ENCODE peak calls at places on chromosomes 3 and 15, in nine cellular contexts. Q, M, W, J, Z, H, K, P and X are unnamed samples.

GRCh38 chr15:43347114-43347513 is 16.7 kb upstream of the LCMT2 start:
- DNase-seq in Q (no peak), W (no peak), M (no peak), H (no peak), J (no peak), K (no peak), P (no peak), Z (no peak), X (no peak)

GRCh38 chr3:134093906-134094305 is 64.2 kb upstream of the SLCO2A1 start:
- DNase-seq in W (no peak), M (no peak), Z (no peak), Q (no peak), H (no peak), P (no peak), J (no peak), K (no peak), X (no peak)

GRCh38 chr3:8709801-8710524 is 23.6 kb upstream of the CAV3 start:
- DNase-seq in Z (no peak), K (no peak), J (peak), Q (no peak), M (no peak), P (peak), W (no peak), H (no peak), X (no peak)

GRCh38 chr3:136858381-136858780 is 3.6 kb upstream of the NCK1 start:
- DNase-seq in P (no peak), M (no peak), K (no peak), Z (no peak), W (no peak), H (no peak), Q (no peak), J (no peak), X (no peak)

GRCh38 chr3:123795471-123796251 is 88.5 kb downstream of the MYLK start:
- DNase-seq in H (no peak), Z (no peak), P (no peak), J (no peak), K (no peak), M (no peak), W (no peak), Q (no peak), X (no peak)

GRCh38 chr3:26712211-26713026 is 89.8 kb downstream of the LRRC3B start:
- DNase-seq in P (no peak), J (no peak), Z (peak), Q (no peak), M (no peak), K (no peak), W (no peak), H (no peak), X (no peak)

GRCh38 chr3:119298565-119298941 is 4.4 kb downstream of the ARHGAP31 start:
- DNase-seq in W (no peak), J (no peak), K (no peak), P (no peak), Z (no peak), M (no peak), H (no peak), Q (no peak), X (no peak)

GRCh38 chr3:22893631-22894377 is 309.3 kb upstream of the UBE2E2 start:
- DNase-seq in W (no peak), H (no peak), K (no peak), J (no peak), Z (no peak), Q (no peak), M (no peak), P (no peak), X (no peak)

GRCh38 chr15:52503788-52504496 is 24.7 kb downstream of the MYO5A start:
- DNase-seq in J (no peak), H (no peak), Q (no peak), M (no peak), Z (no peak), K (no peak), W (no peak), P (no peak), X (no peak)

GRCh38 chr15:39118510-39118909 is 462.4 kb upstream of the THBS1 start:
- DNase-seq in Z (no peak), P (no peak), Q (no peak), J (no peak), W (no peak), M (no peak), K (no peak), H (no peak), X (no peak)

GRCh38 chr3:157174265-157174615 is 14.3 kb upstream of the CCNL1 start:
- DNase-seq in H (no peak), M (peak), P (no peak), J (peak), W (no peak), Z (peak), Q (peak), K (peak), X (no peak)

GRCh38 chr3:32820971-32821685 is 3.3 kb downstream of the TRIM71 start:
- DNase-seq in H (no peak), Q (no peak), M (no peak), P (no peak), W (no peak), K (no peak), Z (peak), J (no peak), X (no peak)
- H3K4me3 ChIP-seq in H (no peak), Q (peak), M (no peak), P (no peak), W (peak), K (no peak), Z (peak), J (no peak), X (no peak)

DNA sequence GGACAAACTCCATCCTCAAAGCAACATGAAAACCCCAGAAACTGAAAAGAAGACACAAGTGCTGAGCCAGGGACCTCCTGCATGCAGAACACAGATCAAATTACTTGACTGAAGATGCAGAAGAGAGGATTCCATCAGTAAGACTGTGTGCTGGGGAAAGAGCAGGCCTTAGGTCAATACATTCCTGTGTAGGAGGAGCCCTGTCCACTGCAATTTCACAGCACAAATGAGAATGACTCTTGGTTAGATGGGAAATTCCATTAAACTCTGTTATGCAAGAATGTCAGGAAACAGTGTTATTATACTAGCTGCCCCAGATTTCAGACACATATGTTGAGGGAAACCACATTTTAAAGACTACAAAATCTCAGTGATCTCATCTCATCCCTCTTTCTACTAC is 48.2 kb upstream of the FSTL1 start:
- DNase-seq in M (no peak), K (peak), H (no peak), W (no peak), Z (peak), P (no peak), J (no peak), Q (no peak), X (no peak)
- H3K27ac ChIP-seq in M (no peak), K (peak), H (peak), W (peak), Z (no peak), P (no peak), J (no peak), Q (no peak), X (no peak)

GRCh38 chr3:57963811-57964346 is 44.3 kb upstream of the FLNB start:
- DNase-seq in J (no peak), W (no peak), M (peak), Q (no peak), P (no peak), K (no peak), Z (no peak), H (no peak), X (no peak)

GRCh38 chr3:57960174-57960505 is 48.1 kb upstream of the FLNB start:
- DNase-seq in W (no peak), Z (no peak), Q (no peak), J (no peak), P (no peak), M (no peak), H (no peak), K (no peak), X (no peak)

GRCh38 chr3:57962448-57962834 is 45.8 kb upstream of the FLNB start:
- DNase-seq in J (no peak), H (no peak), W (no peak), K (no peak), Z (no peak), P (no peak), M (no peak), Q (no peak), X (no peak)

GRCh38 chr3:57961177-57961827 is 46.9 kb upstream of the FLNB start:
- DNase-seq in K (no peak), Q (no peak), M (no peak), P (no peak), Z (no peak), H (no peak), J (no peak), W (no peak), X (no peak)

GRCh38 chr3:57961828-57962447 is 46.3 kb upstream of the FLNB start:
- DNase-seq in M (no peak), Q (no peak), P (no peak), H (no peak), Z (no peak), J (no peak), K (no peak), W (no peak), X (no peak)
- H3K4me3 ChIP-seq in M (no peak), Q (no peak), P (no peak), H (no peak), Z (no peak), J (no peak), K (no peak), W (no peak), X (no peak)

DNA sequence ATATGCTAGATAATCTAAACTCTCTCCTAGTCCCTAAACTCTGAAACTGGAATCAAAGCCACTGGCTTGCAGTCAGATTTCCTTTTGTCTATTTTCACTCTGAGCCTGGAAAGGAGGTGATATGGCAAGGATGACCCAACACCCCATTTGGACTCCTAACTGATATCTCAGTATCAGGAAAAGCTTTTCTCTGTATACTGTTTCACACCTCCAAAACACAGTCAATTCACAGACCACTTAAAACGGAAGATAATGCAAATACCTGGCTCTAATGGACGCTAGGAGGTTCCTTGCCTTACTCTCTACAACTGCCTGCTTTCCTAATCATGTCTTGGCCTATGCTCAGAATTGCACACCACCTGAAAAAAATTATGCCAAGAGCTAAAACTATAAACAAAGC is 31.4 kb downstream of the SPATA12 start:
- DNase-seq in M (no peak), W (no peak), H (no peak), J (no peak), Q (no peak), K (no peak), P (no peak), Z (no peak), X (no peak)
- H3K27ac ChIP-seq in M (no peak), W (no peak), H (no peak), J (no peak), Q (no peak), K (peak), P (no peak), Z (no peak), X (no peak)

GRCh38 chr3:48686538-48687219 is 964 bp upstream of the NCKIPSD start:
- DNase-seq in M (no peak), P (no peak), J (no peak), Q (no peak), W (no peak), H (no peak), K (no peak), Z (no peak), X (no peak)

GRCh38 chr3:48689384-48689783 is 3.7 kb upstream of the NCKIPSD start:
- DNase-seq in K (no peak), J (no peak), M (no peak), W (no peak), P (no peak), H (no peak), Q (no peak), Z (no peak), X (no peak)

GRCh38 chr3:48688737-48689075 is 3.0 kb upstream of the NCKIPSD start:
- DNase-seq in P (no peak), H (no peak), J (no peak), Q (no peak), M (no peak), W (no peak), Z (no peak), K (no peak), X (no peak)

GRCh38 chr3:48687220-48687678 is 1.5 kb upstream of the NCKIPSD start:
- DNase-seq in P (no peak), W (no peak), Z (no peak), H (no peak), M (no peak), K (no peak), Q (no peak), J (no peak), X (no peak)

DNA sequence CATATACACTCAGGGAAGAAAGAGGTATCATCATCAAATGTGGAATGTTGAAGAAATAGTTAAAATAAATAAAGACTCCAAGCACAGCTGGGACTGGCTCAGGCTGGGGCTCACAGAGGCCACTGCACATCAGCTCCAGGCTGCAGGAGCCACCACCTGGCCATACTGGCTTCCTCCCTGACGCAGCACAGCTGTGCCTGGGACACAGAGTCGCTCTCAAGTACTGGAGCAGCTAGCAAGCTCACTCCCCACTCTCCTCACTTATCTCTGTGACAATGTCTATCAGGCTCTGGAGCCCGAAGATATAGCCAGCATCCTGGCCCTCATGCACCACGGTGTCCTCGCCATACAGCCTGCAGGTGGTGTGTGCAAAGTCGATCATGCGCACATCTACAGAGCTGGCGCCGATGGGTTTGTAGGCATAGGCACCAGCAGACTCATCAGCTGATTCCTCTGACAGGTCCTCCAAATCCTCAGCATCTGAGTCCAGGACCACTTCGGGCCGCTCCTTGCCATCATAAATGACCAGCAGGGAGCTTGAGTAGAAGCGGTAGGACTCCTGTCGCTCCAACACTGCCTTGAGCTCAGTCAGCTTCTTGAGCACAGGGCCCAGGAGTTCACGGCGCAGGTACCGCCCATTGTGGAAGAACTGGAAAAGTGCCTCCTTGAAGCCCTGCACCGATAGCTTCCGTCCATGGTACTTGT is 2.5 kb upstream of the NCKIPSD start:
- DNase-seq in J (no peak), M (no peak), Q (no peak), W (no peak), Z (no peak), P (no peak), K (no peak), H (no peak), X (no peak)
- H3K4me3 ChIP-seq in J (no peak), M (no peak), Q (no peak), W (no peak), Z (no peak), P (no peak), K (no peak), H (no peak), X (no peak)

DNA sequence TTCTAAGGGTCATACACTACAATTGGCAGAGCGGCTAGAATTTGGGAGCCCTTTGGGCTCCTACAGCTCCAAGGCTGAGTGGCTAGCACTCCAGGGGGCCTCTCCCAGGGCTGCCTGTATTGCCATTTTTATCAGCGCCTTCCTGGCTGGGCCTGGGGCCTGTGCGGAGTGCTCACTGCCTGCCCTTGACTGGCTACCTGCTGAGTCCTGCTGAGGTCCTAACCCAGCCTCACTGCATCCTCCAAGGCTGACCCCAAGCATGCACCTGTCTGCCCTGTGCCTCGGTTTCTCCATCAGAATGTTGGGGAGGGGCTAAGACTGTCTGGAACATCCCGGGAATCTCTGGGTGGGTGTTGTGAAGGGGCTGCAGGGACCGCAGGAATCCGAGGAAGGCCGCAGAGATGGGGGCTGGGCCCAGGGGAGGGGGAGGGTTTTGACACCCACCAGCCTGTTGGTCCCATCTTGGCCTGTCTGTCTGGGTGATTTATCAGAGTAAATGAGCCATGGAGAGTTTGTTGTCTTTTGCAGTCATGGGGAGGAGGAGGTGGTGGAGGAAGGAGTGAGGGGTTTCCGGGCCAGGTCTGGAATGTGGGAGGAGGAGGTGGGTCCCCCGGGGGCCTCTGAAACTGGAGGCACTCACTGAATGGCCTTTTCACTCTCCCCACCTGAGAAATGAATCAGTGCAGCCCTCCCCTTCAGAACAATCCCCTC is 11.3 kb downstream of the SEMA3F start:
- DNase-seq in J (no peak), Q (no peak), W (no peak), P (no peak), M (no peak), K (no peak), Z (no peak), H (no peak), X (no peak)
- H3K27ac ChIP-seq in J (peak), Q (peak), W (peak), P (peak), M (peak), K (peak), Z (peak), H (peak), X (peak)

GRCh38 chr15:44535092-44535491 is 1.9 kb upstream of the EIF3J start:
- DNase-seq in K (no peak), Q (no peak), P (no peak), Z (no peak), W (no peak), H (no peak), M (no peak), J (no peak), X (no peak)
- H3K4me3 ChIP-seq in K (no peak), Q (peak), P (no peak), Z (no peak), W (no peak), H (peak), M (no peak), J (no peak), X (peak)